ENCODE peak calls at places on chromosomes 5 and 9, in six cellular contexts. C is SW480, J is cardiac muscle cell, L is osteocyte, A is substantia nigra, W is fibroblast of gingiva. U is an unnamed sample.

GRCh38 chr5:102596113-102596512 is 97.3 kb upstream of the SLCO6A1 start:
- DNase-seq in W (no peak), J (no peak), C (no peak), A (no peak), L (no peak), U (peak)

GRCh38 chr5:171961117-171961516 is 45.3 kb downstream of the FBXW11 start:
- DNase-seq in C (no peak), A (no peak), W (no peak), J (no peak), L (no peak), U (no peak)

GRCh38 chr9:126642009-126642744 is 28.4 kb downstream of the LMX1B start:
- DNase-seq in W (no peak), J (no peak), L (no peak), C (no peak), A (no peak), U (no peak)

GRCh38 chr9:113564804-113565237 is 101.3 kb downstream of the RGS3 start:
- DNase-seq in W (peak), A (peak), C (peak), J (peak), L (peak), U (peak)

GRCh38 chr9:118230319-118230718 is 526.1 kb downstream of the TLR4 start:
- DNase-seq in W (no peak), J (no peak), C (no peak), A (no peak), L (no peak), U (peak)

GRCh38 chr5:133251296-133252132 is 199.7 kb downstream of the HSPA4 start:
- DNase-seq in W (no peak), C (peak), A (no peak), J (no peak), L (no peak), U (peak)

GRCh38 chr9:22645893-22646292 is 199.3 kb downstream of the DMRTA1 start:
- DNase-seq in J (no peak), L (no peak), C (no peak), A (no peak), W (peak), U (peak)

GRCh38 chr9:137669261-137669672 is 50.5 kb downstream of the EHMT1 start:
- DNase-seq in L (no peak), A (no peak), C (no peak), J (no peak), W (peak), U (no peak)

GRCh38 chr5:132426525-132427138 is 57.1 kb downstream of the SLC22A5 start:
- DNase-seq in A (peak), W (peak), J (no peak), C (peak), L (no peak), U (peak)

GRCh38 chr9:84782228-84782866 is 112.8 kb downstream of the NTRK2 start:
- DNase-seq in L (no peak), A (no peak), W (no peak), C (no peak), J (no peak), U (no peak)

GRCh38 chr9:120909904-120910303 is 16.7 kb downstream of the TRAF1 start:
- DNase-seq in C (peak), A (no peak), W (no peak), L (no peak), J (no peak), U (peak)

GRCh38 chr5:114417519-114417918 is 55.6 kb downstream of the KCNN2 start:
- DNase-seq in L (no peak), J (no peak), A (no peak), C (no peak), W (no peak), U (no peak)

GRCh38 chr5:159018855-159019254 is 80.9 kb downstream of the EBF1 start:
- DNase-seq in A (no peak), J (no peak), L (no peak), C (no peak), W (peak), U (no peak)

GRCh38 chr5:94422819-94423218 is 195.6 kb downstream of the KIAA0825 start:
- DNase-seq in L (no peak), W (no peak), A (no peak), C (peak), J (no peak), U (peak)

GRCh38 chr5:151063136-151063544 is 17.7 kb downstream of the TNIP1 start:
- DNase-seq in W (peak), C (no peak), J (peak), L (no peak), A (no peak), U (peak)

U was measured in A172.